ENCODE peak calls at places on chromosomes 2 and 18, in seven cellular contexts. Z is ovary, N is NCI-H1105, S is RPMI7951, W is epithelial cell of esophagus, T is substantia nigra, J is progenitor cell of endocrine pancreas. D is an unnamed sample.

GRCh38 chr2:71742953-71743601 is 289.7 kb downstream of the DYSF start:
- DNase-seq in Z (peak), N (no peak), S (peak), W (peak), T (no peak), J (no peak), D (no peak)

GRCh38 chr2:177549171-177549570 is 156.6 kb downstream of the AGPS start:
- DNase-seq in Z (no peak), N (no peak), S (no peak), W (no peak), T (no peak), J (no peak), D (no peak)

GRCh38 chr18:32158108-32158624 is 31.7 kb upstream of the MEP1B start:
- DNase-seq in Z (peak), N (peak), S (peak), W (peak), T (peak), J (peak), D (peak)

GRCh38 chr18:31741096-31741735 is 19.5 kb downstream of the SLC25A52 start:
- DNase-seq in Z (peak), N (no peak), S (peak), W (peak), T (no peak), J (no peak), D (no peak)

GRCh38 chr2:25056391-25056821 is 14.5 kb downstream of the EFR3B start:
- DNase-seq in Z (no peak), N (no peak), S (peak), W (no peak), T (no peak), J (no peak), D (no peak)

GRCh38 chr2:174888136-174888535 is 117.0 kb downstream of the CHN1 start:
- DNase-seq in Z (no peak), N (no peak), S (peak), W (no peak), T (no peak), J (no peak), D (no peak)

GRCh38 chr2:1421731-1422130 is 8.5 kb downstream of the TPO start:
- DNase-seq in Z (no peak), N (no peak), S (no peak), W (no peak), T (no peak), J (no peak), D (no peak)

GRCh38 chr18:78732273-78733210 is 247.1 kb upstream of the SALL3 start:
- DNase-seq in Z (no peak), N (no peak), S (no peak), W (no peak), T (no peak), J (no peak), D (no peak)

GRCh38 chr2:55090702-55091101 is 40.5 kb upstream of the RTN4 start:
- DNase-seq in Z (no peak), N (no peak), S (peak), W (peak), T (no peak), J (no peak), D (peak)

GRCh38 chr2:21740529-21740928 is 616.8 kb downstream of the TDRD15 start:
- DNase-seq in Z (no peak), N (no peak), S (no peak), W (no peak), T (no peak), J (no peak), D (no peak)

GRCh38 chr2:240227538-240228428 is 87.3 kb upstream of the OTOS start:
- DNase-seq in Z (peak), N (no peak), S (no peak), W (no peak), T (no peak), J (peak), D (no peak)

GRCh38 chr18:50190236-50190635 is 4.7 kb downstream of the MYO5B start:
- DNase-seq in Z (no peak), N (no peak), S (no peak), W (peak), T (no peak), J (no peak), D (no peak)

GRCh38 chr18:4181882-4182568 is 273.1 kb downstream of the DLGAP1 start:
- DNase-seq in Z (no peak), N (no peak), S (no peak), W (no peak), T (no peak), J (no peak), D (no peak)

GRCh38 chr2:54438271-54438670 is 17.9 kb upstream of the SPTBN1 start:
- DNase-seq in Z (peak), N (no peak), S (peak), W (no peak), T (peak), J (no peak), D (no peak)

GRCh38 chr18:34729264-34729663 is 19.2 kb downstream of the DTNA start:
- DNase-seq in Z (no peak), N (peak), S (no peak), W (peak), T (no peak), J (no peak), D (no peak)

GRCh38 chr18:58280159-58280540 is 236.1 kb downstream of the NEDD4L start:
- DNase-seq in Z (no peak), N (no peak), S (no peak), W (no peak), T (no peak), J (no peak), D (no peak)

GRCh38 chr18:49013961-49014604 is 63.3 kb upstream of the SMAD7 start:
- DNase-seq in Z (peak), N (no peak), S (no peak), W (no peak), T (no peak), J (no peak), D (no peak)

GRCh38 chr2:54255230-54256090 is 569 bp downstream of the TSPYL6 start:
- DNase-seq in Z (no peak), N (no peak), S (no peak), W (no peak), T (no peak), J (no peak), D (no peak)

GRCh38 chr2:128371648-128372345 is 53.1 kb upstream of the HS6ST1 start:
- DNase-seq in Z (no peak), N (no peak), S (no peak), W (no peak), T (no peak), J (no peak), D (no peak)

GRCh38 chr2:17056236-17056635 is 390.6 kb upstream of the CYRIA start:
- DNase-seq in Z (no peak), N (no peak), S (no peak), W (no peak), T (no peak), J (no peak), D (no peak)

GRCh38 chr2:15223887-15224286 is 337.2 kb downstream of the NBAS start:
- DNase-seq in Z (no peak), N (no peak), S (peak), W (peak), T (no peak), J (no peak), D (no peak)

GRCh38 chr2:74863802-74864248 is 29.9 kb downstream of the HK2 start:
- DNase-seq in Z (no peak), N (no peak), S (no peak), W (no peak), T (no peak), J (no peak), D (no peak)

GRCh38 chr2:10331033-10331701 is 28.5 kb downstream of the HPCAL1 start:
- DNase-seq in Z (no peak), N (no peak), S (no peak), W (no peak), T (no peak), J (no peak), D (no peak)

GRCh38 chr2:190849774-190850173 is 30.8 kb upstream of the GLS start:
- DNase-seq in Z (no peak), N (no peak), S (peak), W (peak), T (no peak), J (no peak), D (no peak)

GRCh38 chr2:15447381-15447780 is 113.8 kb downstream of the NBAS start:
- DNase-seq in Z (no peak), N (no peak), S (no peak), W (no peak), T (no peak), J (no peak), D (no peak)

GRCh38 chr2:148507970-148508369 is 136.6 kb upstream of the EPC2 start:
- DNase-seq in Z (no peak), N (no peak), S (no peak), W (no peak), T (no peak), J (no peak), D (no peak)

GRCh38 chr2:156473445-156473844 is 37.3 kb downstream of the GPD2 start:
- DNase-seq in Z (no peak), N (no peak), S (no peak), W (no peak), T (no peak), J (no peak), D (no peak)

GRCh38 chr18:71784777-71785176 is 759.4 kb downstream of the CBLN2 start:
- DNase-seq in Z (no peak), N (no peak), S (no peak), W (peak), T (no peak), J (no peak), D (no peak)

D was measured in SIG-M5.